ENCODE peak calls at places on chromosome 10, in ten cellular contexts. Q is activated T-cell treated with anti-CD3 and anti-CD28 coated beads for 24 hours; V is OCI-LY7; N is left ventricle myocardium inferior; X is stimulated activated CD4-positive, alpha-beta T cell treated with anti-CD3 and anti-CD28 coated beads, Interleukin-15, amount 100 ng/mL, for 24 hours; G is esophagus squamous epithelium; I is body of pancreas; Y is GM23248; H is H9; K is RPMI7951. M is an unnamed sample.

GRCh38 chr10:77350711-77351119 is 286.9 kb downstream of the KCNMA1 start:
- DNase-seq in Q (no peak), V (no peak), N (no peak), X (peak; percentile 21), G (no peak), I (peak; percentile 49), Y (peak; percentile 99), H (no peak), K (peak; percentile 98), M (no peak)

GRCh38 chr10:25698638-25699037 is 235.4 kb upstream of the MYO3A start:
- DNase-seq in Q (no peak), V (no peak), N (no peak), X (no peak), G (no peak), I (no peak), Y (no peak), H (no peak), K (no peak), M (no peak)

GRCh38 chr10:126847666-126848065 is 57.6 kb upstream of the DOCK1 start:
- DNase-seq in Q (no peak), V (no peak), N (no peak), X (no peak), G (no peak), I (no peak), Y (no peak), H (no peak), K (no peak), M (no peak)

GRCh38 chr10:114821915-114822770 is 563 bp downstream of the FHIP2A start:
- DNase-seq in Q (no peak), V (peak; percentile 83), N (peak; percentile 18), X (peak; percentile 39), G (no peak), I (peak; percentile 19), Y (peak; percentile 65), H (peak; percentile 41), K (peak; percentile 49), M (peak; percentile 28)

GRCh38 chr10:88156341-88156740 is 292.9 kb downstream of the PTEN start:
- DNase-seq in Q (no peak), V (no peak), N (no peak), X (no peak), G (no peak), I (no peak), Y (peak; percentile 65), H (no peak), K (peak; percentile 86), M (no peak)

GRCh38 chr10:73950155-73950554 is 39.2 kb downstream of the PLAU start:
- DNase-seq in Q (no peak), V (no peak), N (no peak), X (no peak), G (no peak), I (no peak), Y (no peak), H (no peak), K (no peak), M (no peak)

GRCh38 chr10:115989621-115990020 is 283.4 kb downstream of the GFRA1 start:
- DNase-seq in Q (no peak), V (no peak), N (no peak), X (no peak), G (no peak), I (no peak), Y (peak; percentile 28), H (no peak), K (no peak), M (no peak)

GRCh38 chr10:63722537-63722936 is 201.3 kb downstream of the REEP3 start:
- DNase-seq in Q (no peak), V (no peak), N (no peak), X (no peak), G (no peak), I (no peak), Y (peak; percentile 68), H (no peak), K (peak; percentile 56), M (no peak)

M was measured in head of caudate nucleus.